ENCODE peak calls at places on chromosomes 1 and 21, in five cellular contexts. One of them, this sample, is unnamed.
A peak's percentile ranks its signal among the peaks of the same experiment; 100 is the strongest.

GRCh38 chr1:159261311-159261710 is 40.8 kb upstream of the FCER1A start:
- DNase-seq in fibroblast of gingiva: no peak
- DNase-seq in endothelial cell of umbilical vein: no peak
- DNase-seq in activated CD4-positive, alpha-beta T cell treated with anti-CD3 and anti-CD28 coated beads, Interleukin-2, amount 10 ng/mL, durations not matched to agents 7 days and 5 days: no peak
- DNase-seq in neural crest cell: no peak
- DNase-seq in this sample: no peak

GRCh38 chr1:178945763-178946266 is 74.9 kb upstream of the ANGPTL1 start:
- DNase-seq in activated CD4-positive, alpha-beta T cell treated with anti-CD3 and anti-CD28 coated beads, Interleukin-2, amount 10 ng/mL, durations not matched to agents 7 days and 5 days: no peak
- DNase-seq in neural crest cell: no peak
- DNase-seq in endothelial cell of umbilical vein: no peak
- DNase-seq in fibroblast of gingiva: no peak
- DNase-seq in this sample: no peak

GRCh38 chr1:224623743-224624333 is 7.7 kb downstream of the CNIH3 start:
- DNase-seq in activated CD4-positive, alpha-beta T cell treated with anti-CD3 and anti-CD28 coated beads, Interleukin-2, amount 10 ng/mL, durations not matched to agents 7 days and 5 days: peak; percentile 92
- DNase-seq in fibroblast of gingiva: peak; percentile 52
- DNase-seq in endothelial cell of umbilical vein: peak; percentile 51
- DNase-seq in neural crest cell: no peak
- DNase-seq in this sample: no peak

GRCh38 chr1:28341591-28341990 is 12.8 kb downstream of the MED18 start:
- DNase-seq in activated CD4-positive, alpha-beta T cell treated with anti-CD3 and anti-CD28 coated beads, Interleukin-2, amount 10 ng/mL, durations not matched to agents 7 days and 5 days: no peak
- DNase-seq in neural crest cell: no peak
- DNase-seq in fibroblast of gingiva: no peak
- DNase-seq in endothelial cell of umbilical vein: no peak
- DNase-seq in this sample: no peak

GRCh38 chr1:33060579-33061083 is 20.3 kb upstream of the AZIN2 start:
- DNase-seq in endothelial cell of umbilical vein: peak; percentile 28
- DNase-seq in activated CD4-positive, alpha-beta T cell treated with anti-CD3 and anti-CD28 coated beads, Interleukin-2, amount 10 ng/mL, durations not matched to agents 7 days and 5 days: no peak
- DNase-seq in fibroblast of gingiva: peak; percentile 91
- DNase-seq in neural crest cell: peak; percentile 18
- DNase-seq in this sample: no peak

GRCh38 chr1:17858027-17858426 is 102.9 kb downstream of the ACTL8 start:
- DNase-seq in neural crest cell: no peak
- DNase-seq in activated CD4-positive, alpha-beta T cell treated with anti-CD3 and anti-CD28 coated beads, Interleukin-2, amount 10 ng/mL, durations not matched to agents 7 days and 5 days: no peak
- DNase-seq in endothelial cell of umbilical vein: no peak
- DNase-seq in fibroblast of gingiva: no peak
- DNase-seq in this sample: no peak

GRCh38 chr21:28089599-28090421 is 902.9 kb downstream of the LTN1 start:
- DNase-seq in activated CD4-positive, alpha-beta T cell treated with anti-CD3 and anti-CD28 coated beads, Interleukin-2, amount 10 ng/mL, durations not matched to agents 7 days and 5 days: no peak
- DNase-seq in neural crest cell: no peak
- DNase-seq in endothelial cell of umbilical vein: no peak
- DNase-seq in fibroblast of gingiva: no peak
- DNase-seq in this sample: no peak

GRCh38 chr1:234553241-234554156 is 56.5 kb downstream of the IRF2BP2 start:
- DNase-seq in endothelial cell of umbilical vein: peak; percentile 45
- DNase-seq in fibroblast of gingiva: peak; percentile 61
- DNase-seq in neural crest cell: no peak
- DNase-seq in activated CD4-positive, alpha-beta T cell treated with anti-CD3 and anti-CD28 coated beads, Interleukin-2, amount 10 ng/mL, durations not matched to agents 7 days and 5 days: no peak
- DNase-seq in this sample: peak; percentile 68

GRCh38 chr1:54888080-54888733 is 1.2 kb upstream of the DHCR24 start:
- DNase-seq in fibroblast of gingiva: peak; percentile 24
- DNase-seq in neural crest cell: no peak
- DNase-seq in endothelial cell of umbilical vein: no peak
- DNase-seq in activated CD4-positive, alpha-beta T cell treated with anti-CD3 and anti-CD28 coated beads, Interleukin-2, amount 10 ng/mL, durations not matched to agents 7 days and 5 days: no peak
- DNase-seq in this sample: no peak

GRCh38 chr1:182391028-182391361 is 595 bp downstream of the GLUL start:
- DNase-seq in neural crest cell: no peak
- DNase-seq in endothelial cell of umbilical vein: no peak
- DNase-seq in fibroblast of gingiva: no peak
- DNase-seq in activated CD4-positive, alpha-beta T cell treated with anti-CD3 and anti-CD28 coated beads, Interleukin-2, amount 10 ng/mL, durations not matched to agents 7 days and 5 days: no peak
- DNase-seq in this sample: no peak

GRCh38 chr1:89757532-89757931 is 63.3 kb upstream of the LRRC8D start:
- DNase-seq in endothelial cell of umbilical vein: peak; percentile 85
- DNase-seq in activated CD4-positive, alpha-beta T cell treated with anti-CD3 and anti-CD28 coated beads, Interleukin-2, amount 10 ng/mL, durations not matched to agents 7 days and 5 days: peak; percentile 72
- DNase-seq in neural crest cell: no peak
- DNase-seq in fibroblast of gingiva: no peak
- DNase-seq in this sample: peak; percentile 32

GRCh38 chr1:89363196-89363595 is 663 bp upstream of the GBP6 start:
- DNase-seq in endothelial cell of umbilical vein: no peak
- DNase-seq in activated CD4-positive, alpha-beta T cell treated with anti-CD3 and anti-CD28 coated beads, Interleukin-2, amount 10 ng/mL, durations not matched to agents 7 days and 5 days: peak; percentile 27
- DNase-seq in neural crest cell: no peak
- DNase-seq in fibroblast of gingiva: no peak
- DNase-seq in this sample: no peak

GRCh38 chr1:25356848-25357247 is 18.7 kb downstream of the TMEM50A start:
- DNase-seq in neural crest cell: no peak
- DNase-seq in activated CD4-positive, alpha-beta T cell treated with anti-CD3 and anti-CD28 coated beads, Interleukin-2, amount 10 ng/mL, durations not matched to agents 7 days and 5 days: no peak
- DNase-seq in fibroblast of gingiva: no peak
- DNase-seq in endothelial cell of umbilical vein: no peak
- DNase-seq in this sample: no peak

GRCh38 chr1:206457408-206457807 is 12.9 kb upstream of the IKBKE start:
- DNase-seq in neural crest cell: no peak
- DNase-seq in fibroblast of gingiva: no peak
- DNase-seq in activated CD4-positive, alpha-beta T cell treated with anti-CD3 and anti-CD28 coated beads, Interleukin-2, amount 10 ng/mL, durations not matched to agents 7 days and 5 days: no peak
- DNase-seq in endothelial cell of umbilical vein: peak; percentile 15
- DNase-seq in this sample: no peak

GRCh38 chr1:228339766-228340685 is 66.6 kb downstream of the TRIM11 start:
- DNase-seq in endothelial cell of umbilical vein: no peak
- DNase-seq in activated CD4-positive, alpha-beta T cell treated with anti-CD3 and anti-CD28 coated beads, Interleukin-2, amount 10 ng/mL, durations not matched to agents 7 days and 5 days: no peak
- DNase-seq in neural crest cell: no peak
- DNase-seq in fibroblast of gingiva: no peak
- DNase-seq in this sample: no peak

GRCh38 chr1:229108598-229109201 is 162.2 kb upstream of the RAB4A start:
- DNase-seq in activated CD4-positive, alpha-beta T cell treated with anti-CD3 and anti-CD28 coated beads, Interleukin-2, amount 10 ng/mL, durations not matched to agents 7 days and 5 days: no peak
- DNase-seq in endothelial cell of umbilical vein: no peak
- DNase-seq in neural crest cell: no peak
- DNase-seq in fibroblast of gingiva: no peak
- DNase-seq in this sample: no peak

GRCh38 chr1:11753555-11754208 is 8.3 kb upstream of the C1orf167 start:
- DNase-seq in endothelial cell of umbilical vein: no peak
- DNase-seq in activated CD4-positive, alpha-beta T cell treated with anti-CD3 and anti-CD28 coated beads, Interleukin-2, amount 10 ng/mL, durations not matched to agents 7 days and 5 days: no peak
- DNase-seq in neural crest cell: no peak
- DNase-seq in fibroblast of gingiva: no peak
- DNase-seq in this sample: no peak

This sample was measured in SK-N-DZ.